ENCODE peak calls at places on chromosomes 4 and X, in nine cellular contexts. F is effector CD4-positive, alpha-beta T cell; M is endodermal cell; A is BJ; S is HTR-8/SVneo; O is NCI-H524; L is adrenal gland; J is AG09319; K is NCI-H2081. Y is an unnamed sample.

GRCh38 chr4:151226004-151226932 is 50.7 kb upstream of the PRSS48 start:
- DNase-seq in K (no peak), L (no peak), M (no peak), J (peak; percentile 43), A (peak; percentile 62), S (peak; percentile 57), F (no peak), O (no peak), Y (no peak)

GRCh38 chr4:146488495-146489174 is 33.1 kb downstream of the SLC10A7 start:
- DNase-seq in A (no peak), K (no peak), M (no peak), O (no peak), S (no peak), J (no peak), F (no peak), L (no peak), Y (no peak)

GRCh38 chr4:141220271-141220654 is 432 bp upstream of the ZNF330 start:
- DNase-seq in J (no peak), A (no peak), L (no peak), K (no peak), F (no peak), M (no peak), O (no peak), S (no peak), Y (no peak)

GRCh38 chr4:173527103-173527876 is 2.7 kb downstream of the HAND2 start:
- DNase-seq in F (no peak), A (no peak), L (peak; percentile 49), O (no peak), S (no peak), K (no peak), M (peak; percentile 92), J (no peak), Y (no peak)

GRCh38 chr4:81919238-81919637 is 447.5 kb upstream of the RASGEF1B start:
- DNase-seq in A (no peak), K (no peak), S (no peak), M (peak; percentile 61), J (no peak), L (no peak), F (no peak), O (peak; percentile 45), Y (no peak)

GRCh38 chr4:80138556-80139538 is 58.5 kb upstream of the PRDM8 start:
- DNase-seq in A (no peak), J (no peak), F (peak; percentile 44), M (no peak), S (no peak), K (no peak), L (no peak), O (no peak), Y (peak; percentile 40)

GRCh38 chr4:18180892-18181291 is 159.3 kb upstream of the LCORL start:
- DNase-seq in J (no peak), M (no peak), F (no peak), S (no peak), A (no peak), O (no peak), L (no peak), K (no peak), Y (no peak)

GRCh38 chr4:159926871-159927270 is 824.0 kb downstream of the RAPGEF2 start:
- DNase-seq in O (no peak), L (no peak), F (no peak), A (no peak), K (no peak), S (no peak), J (no peak), M (no peak), Y (no peak)

GRCh38 chr4:113461281-113461680 is 300.3 kb downstream of the CAMK2D start:
- DNase-seq in J (no peak), K (no peak), F (no peak), M (no peak), O (no peak), A (no peak), S (no peak), L (no peak), Y (no peak)

GRCh38 chr4:184142121-184143000 is 75.3 kb downstream of the ENPP6 start:
- DNase-seq in K (no peak), O (peak; percentile 26), J (no peak), S (no peak), F (no peak), L (no peak), A (no peak), M (no peak), Y (no peak)

GRCh38 chrX:109873983-109874382 is 128.9 kb upstream of the TMEM164 start:
- DNase-seq in O (no peak), F (no peak), K (no peak), S (no peak), A (no peak), J (no peak), M (no peak), L (no peak), Y (peak; percentile 28)

GRCh38 chr4:152684587-152684986 is 4.8 kb upstream of the TMEM154 start:
- DNase-seq in A (no peak), K (no peak), L (no peak), M (no peak), S (no peak), O (no peak), F (no peak), J (no peak), Y (no peak)

GRCh38 chr4:54683616-54684346 is 26.0 kb downstream of the KIT start:
- DNase-seq in S (no peak), K (no peak), F (peak; percentile 12), M (peak; percentile 77), J (no peak), O (no peak), L (peak; percentile 54), A (no peak), Y (no peak)

GRCh38 chrX:13952581-13952980 is 77.1 kb downstream of the GEMIN8 start:
- DNase-seq in A (no peak), K (no peak), F (no peak), J (no peak), M (no peak), S (no peak), L (no peak), O (no peak), Y (no peak)

GRCh38 chrX:103797691-103798090 is 21.1 kb downstream of the PLP1 start:
- DNase-seq in L (no peak), J (no peak), A (no peak), O (no peak), K (no peak), S (no peak), F (no peak), M (no peak), Y (no peak)

GRCh38 chrX:45859407-45859806 is 658.7 kb upstream of the DIPK2B start:
- DNase-seq in L (no peak), J (no peak), F (no peak), A (no peak), O (no peak), M (no peak), S (no peak), K (no peak), Y (no peak)

GRCh38 chrX:130086414-130087207 is 23.7 kb downstream of the ELF4 start:
- DNase-seq in O (no peak), M (no peak), L (no peak), S (no peak), F (peak; percentile 58), J (no peak), A (no peak), K (no peak), Y (no peak)

GRCh38 chr4:101419324-101420135 is 72.2 kb upstream of the PPP3CA start:
- DNase-seq in J (no peak), F (no peak), K (peak; percentile 24), S (no peak), L (no peak), M (no peak), O (no peak), A (peak; percentile 7), Y (no peak)

GRCh38 chr4:78293841-78294301 is 236.7 kb downstream of the FRAS1 start:
- DNase-seq in K (no peak), F (no peak), L (no peak), M (no peak), J (no peak), O (no peak), S (peak; percentile 12), A (peak; percentile 65), Y (peak; percentile 13)

GRCh38 chr4:117085185-117085701 is at the start of gene TRAM1L1:
- DNase-seq in S (peak; percentile 71), J (peak; percentile 19), K (peak; percentile 78), L (peak; percentile 78), M (peak; percentile 94), A (peak; percentile 7), F (no peak), O (peak; percentile 44), Y (no peak)

GRCh38 chrX:94908171-94908570 is 1234.2 kb downstream of the FAM133A start:
- DNase-seq in S (no peak), O (no peak), J (no peak), K (no peak), F (no peak), L (no peak), A (no peak), M (no peak), Y (no peak)

GRCh38 chr4:103032575-103032974 is 13.1 kb upstream of the SLC9B1 start:
- DNase-seq in K (no peak), S (no peak), M (peak; percentile 86), O (no peak), L (no peak), A (no peak), J (no peak), F (no peak), Y (no peak)

GRCh38 chr4:138138774-138139173 is 103.4 kb downstream of the SLC7A11 start:
- DNase-seq in K (no peak), A (no peak), L (no peak), O (no peak), S (no peak), F (no peak), J (no peak), M (no peak), Y (no peak)

GRCh38 chr4:68175562-68176155 is 46.0 kb upstream of the TMPRSS11F start:
- DNase-seq in J (peak; percentile 12), M (peak; percentile 75), F (no peak), K (peak; percentile 30), S (peak; percentile 35), L (no peak), O (peak; percentile 29), A (peak; percentile 4), Y (peak; percentile 19)

GRCh38 chrX:40922307-40922706 is 162.9 kb upstream of the USP9X start:
- DNase-seq in F (no peak), M (peak; percentile 83), S (no peak), A (no peak), L (no peak), O (peak; percentile 20), K (no peak), J (no peak), Y (peak; percentile 35)

GRCh38 chr4:89296399-89296798 is 11.2 kb downstream of the GPRIN3 start:
- DNase-seq in F (no peak), M (no peak), A (no peak), O (no peak), K (no peak), L (no peak), S (no peak), J (no peak), Y (no peak)

GRCh38 chrX:101736651-101737050 is 77.0 kb upstream of the ARMCX2 start:
- DNase-seq in F (no peak), S (no peak), O (no peak), A (no peak), M (no peak), J (no peak), L (no peak), K (no peak), Y (no peak)

GRCh38 chr4:81040175-81040659 is 9.7 kb downstream of the BMP3 start:
- DNase-seq in M (no peak), K (peak; percentile 14), S (no peak), J (no peak), O (peak; percentile 3), F (no peak), L (no peak), A (no peak), Y (no peak)

GRCh38 chrX:43559643-43560042 is 96.5 kb upstream of the MAOA start:
- DNase-seq in A (no peak), L (peak; percentile 69), F (no peak), M (peak; percentile 91), O (peak; percentile 44), J (no peak), K (peak; percentile 45), S (peak; percentile 15), Y (no peak)

GRCh38 chr4:52106142-52106541 is 55.0 kb downstream of the SPATA18 start:
- DNase-seq in J (no peak), S (no peak), L (no peak), M (no peak), A (no peak), F (no peak), K (no peak), O (no peak), Y (no peak)

GRCh38 chr4:5893013-5893580 is at the start of gene CRMP1:
- DNase-seq in M (peak; percentile 94), A (no peak), L (no peak), O (peak; percentile 65), F (no peak), J (no peak), S (no peak), K (peak; percentile 81), Y (no peak)

Y was measured in keratinocyte.